ENCODE peak calls at places on chromosomes 7 and 10, in seven cellular contexts. D, R, B, N, G, A and E are unnamed samples. For H3K4me1, the result is how much of the 10 kb centered on the place peaks cover.

GRCh38 chr7:137970263-137970975 is 31.5 kb downstream of the CREB3L2 start:
- DNase-seq in D (no peak), R (no peak), B (no peak), N (no peak), G (peak), A (peak), E (no peak)

GRCh38 chr7:73308074-73308664 is 457 bp downstream of the NSUN5 start:
- DNase-seq in D (no peak), R (no peak), B (peak), N (no peak), G (no peak), A (no peak), E (no peak)

GRCh38 chr10:114284346-114285071 is 45.5 kb downstream of the VWA2 start:
- DNase-seq in D (no peak), R (no peak), B (no peak), N (no peak), G (no peak), A (no peak), E (no peak)

GRCh38 chr10:69801094-69801433 is 642 bp upstream of the COL13A1 start:
- DNase-seq in D (no peak), R (no peak), B (peak), N (peak), G (peak), A (peak), E (peak)

GRCh38 chr7:150428671-150429451 is 21.6 kb upstream of the GIMAP8 start:
- DNase-seq in D (peak), R (no peak), B (peak), N (peak), G (no peak), A (peak), E (no peak)

GRCh38 chr7:17608114-17608833 is 309.8 kb downstream of the AHR start:
- DNase-seq in D (no peak), R (no peak), B (no peak), N (no peak), G (no peak), A (peak), E (no peak)

GRCh38 chr7:76294344-76295024 is 8.0 kb upstream of the HSPB1 start:
- DNase-seq in D (peak), R (peak), B (peak), N (peak), G (peak), A (peak), E (peak)

GRCh38 chr7:103573479-103574058 is 127.6 kb upstream of the SLC26A5 start:
- DNase-seq in D (no peak), R (no peak), B (peak), N (no peak), G (no peak), A (peak), E (no peak)

GRCh38 chr7:3510101-3511020 is 209.3 kb downstream of the SDK1 start:
- DNase-seq in D (no peak), R (no peak), B (no peak), N (no peak), G (no peak), A (peak), E (no peak)

GRCh38 chr10:103802637-103803353 is 52.6 kb downstream of the SH3PXD2A start:
- DNase-seq in D (no peak), R (no peak), B (no peak), N (no peak), G (no peak), A (no peak), E (no peak)

GRCh38 chr7:22346383-22347107 is 10.4 kb downstream of the RAPGEF5 start:
- DNase-seq in D (no peak), R (no peak), B (no peak), N (no peak), G (no peak), A (no peak), E (no peak)

GRCh38 chr7:74579800-74580685 is 77.5 kb upstream of the GTF2I start:
- DNase-seq in D (no peak), R (peak), B (no peak), N (no peak), G (peak), A (peak), E (peak)

GRCh38 chr7:73612598-73613269 is 11.6 kb downstream of the MLXIPL start:
- DNase-seq in D (peak), R (peak), B (peak), N (no peak), G (no peak), A (peak), E (no peak)

DNA sequence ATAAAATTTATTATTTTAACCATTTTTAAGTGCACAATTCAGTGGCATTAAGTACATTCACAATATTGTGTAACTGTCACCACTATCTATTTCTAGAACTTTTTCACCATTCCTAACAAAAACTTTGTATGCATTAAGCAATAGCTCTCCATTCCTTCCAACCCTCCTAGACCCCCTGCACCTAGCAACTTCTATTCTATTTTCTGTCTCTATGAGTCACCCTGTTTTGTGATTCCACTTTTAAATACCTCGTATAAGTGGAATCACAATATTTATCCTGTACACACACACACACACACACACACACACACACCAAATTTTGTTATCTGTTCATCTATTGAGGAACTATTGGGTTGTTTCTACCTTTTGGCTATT is 89.2 kb downstream of the ARID5B start:
- DNase-seq in D (no peak), R (no peak), B (no peak), N (no peak), G (no peak), A (no peak), E (no peak)
- H3K4me1 ChIP-seq in D (under half), R (under half), B (under half), N (under half), G (under half), A (under half), E (under half)

DNA sequence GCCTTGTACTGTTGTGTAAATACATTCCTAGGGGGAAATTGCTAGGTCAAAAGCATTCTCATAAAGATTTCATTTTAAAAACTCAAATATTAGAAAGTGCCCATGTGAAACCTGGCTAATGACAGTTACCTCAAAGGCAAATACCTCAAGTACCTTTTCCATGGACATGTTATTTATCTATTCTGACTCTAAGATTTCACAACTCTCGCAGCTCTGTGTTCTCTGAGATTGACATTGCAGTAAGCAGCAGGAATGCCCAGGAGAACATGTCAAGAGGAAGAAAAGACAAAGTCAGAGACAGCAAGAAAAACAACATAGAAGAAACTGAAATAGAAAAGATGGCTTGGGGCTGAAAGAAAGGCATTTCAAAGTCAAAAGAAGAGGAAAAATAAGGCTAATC is 187.4 kb downstream of the CYP26A1 start:
- DNase-seq in D (no peak), R (no peak), B (no peak), N (no peak), G (no peak), A (no peak), E (no peak)
- TF ChIP-seq CTCF in D (no peak), R (no peak), B (no peak), N (no peak), G (no peak), A (no peak), E (no peak)

GRCh38 chr10:7441395-7442161 is 30.7 kb upstream of the SFMBT2 start:
- DNase-seq in D (no peak), R (no peak), B (no peak), N (no peak), G (no peak), A (no peak), E (no peak)
- H3K4me1 ChIP-seq in D (under half), R (under half), B (under half), N (under half), G (under half), A (under half), E (under half)

GRCh38 chr10:44383749-44384600 is 922 bp downstream of the CXCL12 start:
- DNase-seq in D (peak), R (no peak), B (peak), N (peak), G (peak), A (peak), E (no peak)
- TF ChIP-seq CTCF in D (no peak), R (no peak), B (no peak), N (no peak), G (peak), A (no peak), E (no peak)

GRCh38 chr10:124710266-124710881 is 33.8 kb downstream of the FAM53B start:
- DNase-seq in D (no peak), R (peak), B (no peak), N (no peak), G (no peak), A (no peak), E (no peak)

GRCh38 chr10:124708922-124709520 is 35.2 kb downstream of the FAM53B start:
- DNase-seq in D (no peak), R (peak), B (peak), N (no peak), G (no peak), A (no peak), E (no peak)

GRCh38 chr10:124711145-124711544 is 33.0 kb downstream of the FAM53B start:
- DNase-seq in D (no peak), R (no peak), B (no peak), N (no peak), G (no peak), A (no peak), E (no peak)

GRCh38 chr10:124708246-124708779 is 35.9 kb downstream of the FAM53B start:
- DNase-seq in D (no peak), R (peak), B (peak), N (no peak), G (no peak), A (no peak), E (no peak)

DNA sequence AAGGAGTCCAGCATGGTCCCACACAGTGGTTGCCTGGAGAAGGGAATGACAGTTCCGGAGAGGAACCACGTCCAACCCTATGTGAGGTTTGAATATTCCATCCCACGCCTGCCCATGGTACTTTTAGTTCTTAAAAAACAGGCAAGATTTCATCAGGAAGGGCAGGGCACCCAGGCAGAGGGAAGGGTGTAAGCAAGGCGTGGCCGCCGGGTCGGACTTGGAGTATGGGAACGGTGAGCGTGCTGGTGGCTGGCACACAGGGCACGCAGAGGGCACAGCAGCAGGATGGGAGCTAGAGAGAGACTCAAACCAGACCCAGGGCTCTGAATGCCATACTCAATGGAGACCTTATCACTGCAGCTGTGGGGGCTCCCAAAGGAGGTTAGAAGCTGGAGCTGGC is 34.3 kb downstream of the FAM53B start:
- DNase-seq in D (no peak), R (peak), B (no peak), N (no peak), G (peak), A (no peak), E (peak)
- H3K4me1 ChIP-seq in D (half or more), R (under half), B (under half), N (under half), G (half or more), A (under half), E (under half)

DNA sequence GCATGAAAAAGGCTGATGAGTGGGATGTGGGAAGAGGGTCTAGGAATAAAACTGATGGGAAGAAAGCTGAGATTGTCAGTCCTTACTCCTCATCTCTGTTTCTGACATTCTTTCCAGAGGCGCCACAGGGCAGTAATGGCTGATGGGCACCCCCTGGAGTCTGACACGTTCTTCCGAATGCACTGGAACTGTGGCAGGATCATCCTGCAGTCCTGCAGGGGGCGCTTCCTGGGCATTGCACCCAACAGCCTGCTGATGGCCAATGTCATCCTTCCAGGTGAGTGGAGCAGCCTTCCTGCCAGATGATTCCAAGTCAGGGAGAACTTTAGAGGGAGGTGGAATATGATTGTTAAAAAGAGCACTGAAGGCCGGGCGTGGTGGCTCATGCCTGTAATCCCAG is 4.8 kb downstream of the FSCN3 start:
- DNase-seq in D (no peak), R (no peak), B (peak), N (peak), G (no peak), A (no peak), E (no peak)
- TF ChIP-seq CTCF in D (peak), R (peak), B (peak), N (peak), G (peak), A (peak), E (no peak)

GRCh38 chr10:71973777-71974488 is 9.7 kb downstream of the CHST3 start:
- DNase-seq in D (no peak), R (no peak), B (no peak), N (no peak), G (no peak), A (no peak), E (no peak)
- H3K4me1 ChIP-seq in D (under half), R (under half), B (under half), N (under half), G (half or more), A (under half), E (under half)

GRCh38 chr7:52992479-52993195 is 42.8 kb upstream of the POM121L12 start:
- DNase-seq in D (no peak), R (no peak), B (no peak), N (no peak), G (no peak), A (no peak), E (no peak)

GRCh38 chr7:52995676-52996075 is 39.8 kb upstream of the POM121L12 start:
- DNase-seq in D (no peak), R (no peak), B (no peak), N (no peak), G (no peak), A (no peak), E (no peak)
- TF ChIP-seq CTCF in D (no peak), R (no peak), B (no peak), N (no peak), G (no peak), A (no peak), E (no peak)